ENCODE peak calls at places on chromosomes 11 and 22, in nine cellular contexts. One of them, this sample, is unnamed.

GRCh38 chr11:12184696-12185095 is 74.3 kb downstream of the MICAL2 start:
- DNase-seq in GM12878: no peak
- DNase-seq in epithelial cell of proximal tubule: no peak
- DNase-seq in endodermal cell: no peak
- DNase-seq in stomach: no peak
- DNase-seq in body of pancreas: no peak
- DNase-seq in upper lobe of right lung: no peak
- DNase-seq in right lobe of liver: no peak
- DNase-seq in AG09309: no peak
- DNase-seq in this sample: no peak

GRCh38 chr11:92867913-92868619 is 101.4 kb upstream of the MTNR1B start:
- DNase-seq in GM12878: no peak
- DNase-seq in epithelial cell of proximal tubule: no peak
- DNase-seq in endodermal cell: no peak
- DNase-seq in stomach: no peak
- DNase-seq in body of pancreas: no peak
- DNase-seq in upper lobe of right lung: no peak
- DNase-seq in right lobe of liver: no peak
- DNase-seq in AG09309: no peak
- DNase-seq in this sample: no peak

GRCh38 chr22:36701941-36702640 is 1.5 kb downstream of the CACNG2 start:
- DNase-seq in GM12878: no peak
- DNase-seq in epithelial cell of proximal tubule: no peak
- DNase-seq in endodermal cell: no peak
- DNase-seq in stomach: no peak
- DNase-seq in body of pancreas: no peak
- DNase-seq in upper lobe of right lung: no peak
- DNase-seq in right lobe of liver: no peak
- DNase-seq in AG09309: no peak
- DNase-seq in this sample: no peak

GRCh38 chr11:8318536-8318935 is 54.9 kb upstream of the LMO1 start:
- DNase-seq in GM12878: no peak
- DNase-seq in epithelial cell of proximal tubule: no peak
- DNase-seq in endodermal cell: peak
- DNase-seq in stomach: no peak
- DNase-seq in body of pancreas: no peak
- DNase-seq in upper lobe of right lung: no peak
- DNase-seq in right lobe of liver: no peak
- DNase-seq in AG09309: no peak
- DNase-seq in this sample: peak

GRCh38 chr11:84146826-84147225 is 860.7 kb upstream of the CCDC90B start:
- DNase-seq in GM12878: no peak
- DNase-seq in epithelial cell of proximal tubule: no peak
- DNase-seq in endodermal cell: no peak
- DNase-seq in stomach: no peak
- DNase-seq in body of pancreas: no peak
- DNase-seq in upper lobe of right lung: no peak
- DNase-seq in right lobe of liver: no peak
- DNase-seq in AG09309: no peak
- DNase-seq in this sample: no peak

GRCh38 chr11:6604081-6604626 is 580 bp downstream of the ILK start:
- DNase-seq in GM12878: no peak
- DNase-seq in epithelial cell of proximal tubule: no peak
- DNase-seq in endodermal cell: peak
- DNase-seq in stomach: peak
- DNase-seq in body of pancreas: peak
- DNase-seq in upper lobe of right lung: no peak
- DNase-seq in right lobe of liver: no peak
- DNase-seq in AG09309: peak
- DNase-seq in this sample: no peak

GRCh38 chr11:94545641-94546470 is 2.1 kb downstream of the FUT4 start:
- DNase-seq in GM12878: no peak
- DNase-seq in epithelial cell of proximal tubule: no peak
- DNase-seq in endodermal cell: peak
- DNase-seq in stomach: no peak
- DNase-seq in body of pancreas: no peak
- DNase-seq in upper lobe of right lung: no peak
- DNase-seq in right lobe of liver: no peak
- DNase-seq in AG09309: no peak
- DNase-seq in this sample: no peak

GRCh38 chr11:6925636-6926207 is 504 bp upstream of the ZNF215 start:
- DNase-seq in GM12878: no peak
- DNase-seq in epithelial cell of proximal tubule: peak
- DNase-seq in endodermal cell: peak
- DNase-seq in stomach: no peak
- DNase-seq in body of pancreas: no peak
- DNase-seq in upper lobe of right lung: no peak
- DNase-seq in right lobe of liver: no peak
- DNase-seq in AG09309: no peak
- DNase-seq in this sample: no peak

GRCh38 chr22:17101475-17102296 is 16.9 kb downstream of the IL17RA start:
- DNase-seq in GM12878: no peak
- DNase-seq in epithelial cell of proximal tubule: no peak
- DNase-seq in endodermal cell: no peak
- DNase-seq in stomach: no peak
- DNase-seq in body of pancreas: no peak
- DNase-seq in upper lobe of right lung: peak
- DNase-seq in right lobe of liver: no peak
- DNase-seq in AG09309: no peak
- DNase-seq in this sample: peak

GRCh38 chr11:33622231-33622630 is 78.4 kb downstream of the C11orf91 start:
- DNase-seq in GM12878: no peak
- DNase-seq in epithelial cell of proximal tubule: no peak
- DNase-seq in endodermal cell: no peak
- DNase-seq in stomach: no peak
- DNase-seq in body of pancreas: no peak
- DNase-seq in upper lobe of right lung: no peak
- DNase-seq in right lobe of liver: no peak
- DNase-seq in AG09309: peak
- DNase-seq in this sample: no peak

GRCh38 chr11:106238704-106239360 is 161.4 kb downstream of the AASDHPPT start:
- DNase-seq in GM12878: no peak
- DNase-seq in epithelial cell of proximal tubule: no peak
- DNase-seq in endodermal cell: no peak
- DNase-seq in stomach: no peak
- DNase-seq in body of pancreas: no peak
- DNase-seq in upper lobe of right lung: no peak
- DNase-seq in right lobe of liver: no peak
- DNase-seq in AG09309: no peak
- DNase-seq in this sample: no peak

GRCh38 chr11:105265859-105266258 is 126.3 kb upstream of the CARD18 start:
- DNase-seq in GM12878: no peak
- DNase-seq in epithelial cell of proximal tubule: no peak
- DNase-seq in endodermal cell: no peak
- DNase-seq in stomach: no peak
- DNase-seq in body of pancreas: no peak
- DNase-seq in upper lobe of right lung: no peak
- DNase-seq in right lobe of liver: no peak
- DNase-seq in AG09309: no peak
- DNase-seq in this sample: no peak

GRCh38 chr11:45739866-45740265 is 65.1 kb upstream of the SLC35C1 start:
- DNase-seq in GM12878: no peak
- DNase-seq in epithelial cell of proximal tubule: no peak
- DNase-seq in endodermal cell: no peak
- DNase-seq in stomach: no peak
- DNase-seq in body of pancreas: no peak
- DNase-seq in upper lobe of right lung: no peak
- DNase-seq in right lobe of liver: no peak
- DNase-seq in AG09309: no peak
- DNase-seq in this sample: no peak

GRCh38 chr11:127106142-127106541 is 105.6 kb upstream of the KIRREL3 start:
- DNase-seq in GM12878: no peak
- DNase-seq in epithelial cell of proximal tubule: peak
- DNase-seq in endodermal cell: peak
- DNase-seq in stomach: no peak
- DNase-seq in body of pancreas: peak
- DNase-seq in upper lobe of right lung: no peak
- DNase-seq in right lobe of liver: peak
- DNase-seq in AG09309: peak
- DNase-seq in this sample: no peak

GRCh38 chr11:87033561-87033960 is 4.2 kb upstream of the TMEM135 start:
- DNase-seq in GM12878: no peak
- DNase-seq in epithelial cell of proximal tubule: no peak
- DNase-seq in endodermal cell: no peak
- DNase-seq in stomach: no peak
- DNase-seq in body of pancreas: no peak
- DNase-seq in upper lobe of right lung: no peak
- DNase-seq in right lobe of liver: no peak
- DNase-seq in AG09309: no peak
- DNase-seq in this sample: no peak

DNA sequence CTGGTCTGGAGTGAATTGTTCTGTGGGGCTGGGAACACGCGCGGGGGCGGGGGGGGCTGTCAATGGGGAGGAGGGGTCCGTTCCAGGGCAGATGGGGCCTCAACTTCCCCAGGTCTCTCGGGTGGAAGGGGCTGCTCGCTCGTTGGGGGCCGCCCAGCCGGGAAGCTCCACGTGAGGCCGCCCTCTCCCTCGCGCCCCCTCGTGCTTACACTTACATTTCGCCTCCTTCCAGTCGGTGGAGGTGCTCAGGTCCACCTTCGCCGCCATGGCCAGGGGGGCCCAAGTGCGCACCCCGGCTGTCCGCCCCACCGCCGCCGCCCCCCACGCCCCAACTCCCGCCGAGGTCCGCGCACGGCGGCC is 451 bp downstream of the MACROD1 start:
- DNase-seq in GM12878: no peak
- DNase-seq in epithelial cell of proximal tubule: no peak
- DNase-seq in endodermal cell: no peak
- DNase-seq in stomach: no peak
- DNase-seq in body of pancreas: peak
- DNase-seq in upper lobe of right lung: peak
- DNase-seq in right lobe of liver: no peak
- DNase-seq in AG09309: no peak
- DNase-seq in this sample: no peak
- TF ChIP-seq CTCF in GM12878: no peak
- TF ChIP-seq CTCF in epithelial cell of proximal tubule: no peak
- TF ChIP-seq CTCF in endodermal cell: peak
- TF ChIP-seq CTCF in stomach: no peak
- TF ChIP-seq CTCF in body of pancreas: no peak
- TF ChIP-seq CTCF in upper lobe of right lung: no peak
- TF ChIP-seq CTCF in right lobe of liver: no peak
- TF ChIP-seq CTCF in AG09309: peak
- TF ChIP-seq CTCF in this sample: no peak

GRCh38 chr11:76445122-76446084 is 585 bp downstream of the EMSY start:
- DNase-seq in GM12878: no peak
- DNase-seq in epithelial cell of proximal tubule: no peak
- DNase-seq in endodermal cell: peak
- DNase-seq in stomach: peak
- DNase-seq in body of pancreas: peak
- DNase-seq in upper lobe of right lung: peak
- DNase-seq in right lobe of liver: peak
- DNase-seq in AG09309: peak
- DNase-seq in this sample: peak
- TF ChIP-seq CTCF in GM12878: no peak
- TF ChIP-seq CTCF in epithelial cell of proximal tubule: no peak
- TF ChIP-seq CTCF in endodermal cell: peak
- TF ChIP-seq CTCF in stomach: no peak
- TF ChIP-seq CTCF in body of pancreas: peak
- TF ChIP-seq CTCF in upper lobe of right lung: no peak
- TF ChIP-seq CTCF in right lobe of liver: no peak
- TF ChIP-seq CTCF in AG09309: peak
- TF ChIP-seq CTCF in this sample: no peak

DNA sequence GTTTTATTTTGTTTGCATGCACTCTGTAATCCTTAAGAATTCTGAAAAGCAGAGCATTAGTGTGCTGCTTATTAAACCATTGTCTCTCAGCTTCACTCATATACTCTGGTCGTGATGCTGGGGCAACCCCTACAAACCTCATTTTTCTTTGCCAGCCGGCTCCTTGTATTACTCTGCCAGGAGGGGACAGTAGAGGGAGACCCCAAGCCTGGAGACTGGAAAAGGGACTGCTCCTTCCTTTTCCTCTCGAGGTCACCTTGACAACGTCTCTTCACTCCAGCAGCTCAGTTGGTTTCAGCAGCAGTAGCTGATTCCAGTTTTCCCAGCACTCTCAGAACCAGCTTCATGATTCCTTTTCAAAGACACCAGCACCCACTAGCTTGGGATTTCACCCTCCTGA is 2.8 kb upstream of the JHY start:
- DNase-seq in GM12878: no peak
- DNase-seq in epithelial cell of proximal tubule: no peak
- DNase-seq in endodermal cell: peak
- DNase-seq in stomach: no peak
- DNase-seq in body of pancreas: no peak
- DNase-seq in upper lobe of right lung: no peak
- DNase-seq in right lobe of liver: no peak
- DNase-seq in AG09309: no peak
- DNase-seq in this sample: no peak
- TF ChIP-seq CTCF in GM12878: no peak
- TF ChIP-seq CTCF in epithelial cell of proximal tubule: no peak
- TF ChIP-seq CTCF in endodermal cell: peak
- TF ChIP-seq CTCF in stomach: no peak
- TF ChIP-seq CTCF in body of pancreas: no peak
- TF ChIP-seq CTCF in upper lobe of right lung: no peak
- TF ChIP-seq CTCF in right lobe of liver: no peak
- TF ChIP-seq CTCF in AG09309: no peak
- TF ChIP-seq CTCF in this sample: no peak

GRCh38 chr11:66693356-66694055 is 15.8 kb upstream of the RBM4B start:
- DNase-seq in GM12878: no peak
- DNase-seq in epithelial cell of proximal tubule: no peak
- DNase-seq in endodermal cell: no peak
- DNase-seq in stomach: no peak
- DNase-seq in body of pancreas: no peak
- DNase-seq in upper lobe of right lung: peak
- DNase-seq in right lobe of liver: no peak
- DNase-seq in AG09309: no peak
- DNase-seq in this sample: no peak

GRCh38 chr11:66694732-66695207 is 17.1 kb upstream of the RBM4B start:
- DNase-seq in GM12878: peak
- DNase-seq in epithelial cell of proximal tubule: peak
- DNase-seq in endodermal cell: peak
- DNase-seq in stomach: peak
- DNase-seq in body of pancreas: peak
- DNase-seq in upper lobe of right lung: peak
- DNase-seq in right lobe of liver: peak
- DNase-seq in AG09309: peak
- DNase-seq in this sample: peak

GRCh38 chr11:66692446-66692845 is 14.8 kb upstream of the RBM4B start:
- DNase-seq in GM12878: no peak
- DNase-seq in epithelial cell of proximal tubule: no peak
- DNase-seq in endodermal cell: no peak
- DNase-seq in stomach: no peak
- DNase-seq in body of pancreas: no peak
- DNase-seq in upper lobe of right lung: peak
- DNase-seq in right lobe of liver: no peak
- DNase-seq in AG09309: no peak
- DNase-seq in this sample: no peak

GRCh38 chr11:66692871-66693331 is 15.2 kb upstream of the RBM4B start:
- DNase-seq in GM12878: no peak
- DNase-seq in epithelial cell of proximal tubule: no peak
- DNase-seq in endodermal cell: no peak
- DNase-seq in stomach: no peak
- DNase-seq in body of pancreas: no peak
- DNase-seq in upper lobe of right lung: peak
- DNase-seq in right lobe of liver: no peak
- DNase-seq in AG09309: no peak
- DNase-seq in this sample: no peak

DNA sequence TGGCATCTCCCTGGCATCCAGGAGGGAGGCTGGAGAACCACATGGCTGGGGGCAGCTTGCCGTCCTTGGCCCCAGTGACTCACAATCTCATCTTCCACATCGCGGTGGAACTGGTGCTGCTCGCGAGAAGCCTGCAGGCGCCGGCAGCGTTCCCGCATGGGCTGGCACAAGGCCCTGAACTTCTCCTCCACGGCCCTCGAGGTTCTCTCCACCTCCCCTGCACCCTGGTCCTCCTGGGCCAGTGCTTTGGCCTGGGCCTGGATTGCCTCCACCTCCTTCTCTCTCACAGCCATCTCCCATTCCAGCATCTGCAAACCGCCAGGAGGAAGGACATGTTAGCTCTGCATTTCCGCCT is 16.3 kb upstream of the RBM4B start:
- DNase-seq in GM12878: no peak
- DNase-seq in epithelial cell of proximal tubule: no peak
- DNase-seq in endodermal cell: no peak
- DNase-seq in stomach: no peak
- DNase-seq in body of pancreas: no peak
- DNase-seq in upper lobe of right lung: peak
- DNase-seq in right lobe of liver: no peak
- DNase-seq in AG09309: no peak
- DNase-seq in this sample: no peak
- TF ChIP-seq CTCF in GM12878: no peak
- TF ChIP-seq CTCF in epithelial cell of proximal tubule: no peak
- TF ChIP-seq CTCF in endodermal cell: no peak
- TF ChIP-seq CTCF in stomach: no peak
- TF ChIP-seq CTCF in body of pancreas: no peak
- TF ChIP-seq CTCF in upper lobe of right lung: no peak
- TF ChIP-seq CTCF in right lobe of liver: no peak
- TF ChIP-seq CTCF in AG09309: no peak
- TF ChIP-seq CTCF in this sample: no peak

This sample was measured in CD14-positive monocyte.